ENCODE peak calls at places on chromosomes 11 and 22, in four cellular contexts. One of them, this sample, is unnamed.

GRCh38 chr11:22778642-22779041 is 51.0 kb downstream of the SVIP start:
- DNase-seq in heart right ventricle: no peak
- DNase-seq in brain microvascular endothelial cell: no peak
- DNase-seq in cardiac muscle cell: no peak
- DNase-seq in this sample: no peak

GRCh38 chr22:46612904-46613605 is 7.1 kb upstream of the GRAMD4 start:
- DNase-seq in heart right ventricle: no peak
- DNase-seq in brain microvascular endothelial cell: no peak
- DNase-seq in cardiac muscle cell: peak; percentile 49
- DNase-seq in this sample: no peak

GRCh38 chr22:28899199-28899853 is 16.0 kb downstream of the ZNRF3 start:
- DNase-seq in heart right ventricle: no peak
- DNase-seq in brain microvascular endothelial cell: no peak
- DNase-seq in cardiac muscle cell: no peak
- DNase-seq in this sample: no peak

GRCh38 chr11:100550298-100550697 is 136.8 kb upstream of the ARHGAP42 start:
- DNase-seq in heart right ventricle: no peak
- DNase-seq in brain microvascular endothelial cell: no peak
- DNase-seq in cardiac muscle cell: no peak
- DNase-seq in this sample: no peak

GRCh38 chr11:44290206-44290605 is 19.7 kb downstream of the ALX4 start:
- DNase-seq in heart right ventricle: no peak
- DNase-seq in brain microvascular endothelial cell: no peak
- DNase-seq in cardiac muscle cell: no peak
- DNase-seq in this sample: no peak

GRCh38 chr22:33126881-33127280 is 68.7 kb upstream of the SYN3 start:
- DNase-seq in heart right ventricle: no peak
- DNase-seq in brain microvascular endothelial cell: no peak
- DNase-seq in cardiac muscle cell: peak; percentile 49
- DNase-seq in this sample: no peak

GRCh38 chr11:63761870-63762661 is 6.5 kb downstream of the ZFTA start:
- DNase-seq in heart right ventricle: peak; percentile 35
- DNase-seq in brain microvascular endothelial cell: no peak
- DNase-seq in cardiac muscle cell: peak; percentile 42
- DNase-seq in this sample: no peak

GRCh38 chr11:66478823-66479740 is 1.2 kb upstream of the DPP3 start:
- DNase-seq in heart right ventricle: peak; percentile 40
- DNase-seq in brain microvascular endothelial cell: peak; percentile 33
- DNase-seq in cardiac muscle cell: peak; percentile 24
- DNase-seq in this sample: peak; percentile 62

GRCh38 chr22:42179616-42180015 is 49.0 kb upstream of the CYP2D6 start:
- DNase-seq in heart right ventricle: no peak
- DNase-seq in brain microvascular endothelial cell: peak; percentile 51
- DNase-seq in cardiac muscle cell: no peak
- DNase-seq in this sample: no peak

GRCh38 chr11:68127791-68128681 is 6.8 kb upstream of the CHKA start:
- DNase-seq in heart right ventricle: peak; percentile 70
- DNase-seq in brain microvascular endothelial cell: no peak
- DNase-seq in cardiac muscle cell: peak; percentile 95
- DNase-seq in this sample: no peak

GRCh38 chr11:10900686-10901415 is 43.0 kb upstream of the ZBED5 start:
- DNase-seq in heart right ventricle: no peak
- DNase-seq in brain microvascular endothelial cell: no peak
- DNase-seq in cardiac muscle cell: peak; percentile 19
- DNase-seq in this sample: no peak
- TF ChIP-seq CTCF in heart right ventricle: no peak
- TF ChIP-seq CTCF in brain microvascular endothelial cell: no peak
- TF ChIP-seq CTCF in cardiac muscle cell: no peak
- TF ChIP-seq CTCF in this sample: no peak

GRCh38 chr11:114794048-114794684 is 115.8 kb downstream of the NXPE2 start:
- DNase-seq in heart right ventricle: no peak
- DNase-seq in brain microvascular endothelial cell: no peak
- DNase-seq in cardiac muscle cell: no peak
- DNase-seq in this sample: no peak

GRCh38 chr11:114785820-114786219 is 107.5 kb downstream of the NXPE2 start:
- DNase-seq in heart right ventricle: no peak
- DNase-seq in brain microvascular endothelial cell: no peak
- DNase-seq in cardiac muscle cell: no peak
- DNase-seq in this sample: no peak

GRCh38 chr11:114787126-114787525 is 108.8 kb downstream of the NXPE2 start:
- DNase-seq in heart right ventricle: no peak
- DNase-seq in brain microvascular endothelial cell: no peak
- DNase-seq in cardiac muscle cell: no peak
- DNase-seq in this sample: no peak

DNA sequence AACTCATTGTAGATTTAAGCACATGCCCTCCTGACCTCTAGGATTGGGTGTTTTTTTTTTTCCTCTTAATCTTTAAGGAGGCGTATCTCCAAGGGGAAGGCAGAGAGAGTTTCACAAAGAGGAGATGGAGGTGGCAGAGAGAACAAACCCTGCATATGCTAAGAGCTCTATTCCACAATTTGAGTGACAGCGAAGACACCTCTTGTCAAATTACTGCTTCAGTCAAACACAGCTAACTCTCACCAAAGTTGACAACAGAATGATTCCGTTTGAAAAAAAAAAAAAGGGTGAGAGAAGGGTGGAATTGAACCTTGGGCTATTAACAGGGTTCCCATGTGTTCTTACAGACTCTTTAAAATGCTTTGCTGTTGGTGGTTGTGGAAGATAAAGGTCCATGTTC is 112.6 kb downstream of the NXPE2 start:
- DNase-seq in heart right ventricle: no peak
- DNase-seq in brain microvascular endothelial cell: no peak
- DNase-seq in cardiac muscle cell: no peak
- DNase-seq in this sample: no peak
- TF ChIP-seq CTCF in heart right ventricle: no peak
- TF ChIP-seq CTCF in brain microvascular endothelial cell: no peak
- TF ChIP-seq CTCF in cardiac muscle cell: no peak
- TF ChIP-seq CTCF in this sample: no peak

GRCh38 chr11:34732831-34733230 is 111.9 kb downstream of the EHF start:
- DNase-seq in heart right ventricle: no peak
- DNase-seq in brain microvascular endothelial cell: no peak
- DNase-seq in cardiac muscle cell: no peak
- DNase-seq in this sample: no peak
- TF ChIP-seq CTCF in heart right ventricle: no peak
- TF ChIP-seq CTCF in brain microvascular endothelial cell: no peak
- TF ChIP-seq CTCF in cardiac muscle cell: no peak
- TF ChIP-seq CTCF in this sample: no peak

DNA sequence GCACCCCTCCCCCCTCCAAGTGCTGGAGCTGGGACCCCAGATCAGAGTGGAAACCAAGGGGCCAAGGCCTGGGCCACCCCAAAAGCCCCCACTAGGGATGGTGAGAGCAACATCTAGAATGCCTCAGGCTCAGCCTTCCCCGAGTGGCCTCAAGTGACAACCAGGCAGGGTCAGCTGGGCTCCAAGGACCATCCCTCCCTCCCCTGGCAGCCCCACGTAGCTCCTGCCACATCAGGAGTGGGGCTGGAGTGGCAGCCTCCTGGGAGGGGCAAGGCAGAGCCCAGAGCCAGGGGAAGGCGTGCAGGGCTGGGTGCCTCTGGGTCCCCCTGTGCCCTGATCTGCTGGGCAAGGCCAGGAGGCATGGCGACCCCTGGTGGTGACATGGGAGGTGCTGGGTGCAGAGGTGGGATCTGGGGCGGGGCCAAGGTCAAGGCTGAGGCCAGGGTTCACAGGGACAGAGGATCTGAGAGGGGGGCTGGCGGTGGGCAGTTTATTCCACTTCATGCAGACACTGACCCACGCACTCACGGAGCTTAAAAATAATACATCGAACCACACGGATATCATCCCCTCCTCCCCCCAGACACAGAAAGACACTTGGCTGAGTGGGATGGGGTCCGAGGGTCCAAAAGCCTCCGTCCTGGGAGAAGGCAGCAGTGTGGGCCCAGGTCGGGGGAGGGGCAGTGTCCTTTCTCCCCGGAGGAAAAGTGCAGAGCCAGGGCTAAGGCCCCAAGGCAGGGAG is 15.8 kb upstream of the EHD1 start:
- DNase-seq in heart right ventricle: peak; percentile 92
- DNase-seq in brain microvascular endothelial cell: peak; percentile 39
- DNase-seq in cardiac muscle cell: peak; percentile 90
- DNase-seq in this sample: peak; percentile 78
- TF ChIP-seq CTCF in heart right ventricle: peak; percentile 91
- TF ChIP-seq CTCF in brain microvascular endothelial cell: peak; percentile 95
- TF ChIP-seq CTCF in cardiac muscle cell: peak; percentile 87
- TF ChIP-seq CTCF in this sample: peak; percentile 93

GRCh38 chr22:50289942-50290630 is 17.4 kb downstream of the PLXNB2 start:
- DNase-seq in heart right ventricle: no peak
- DNase-seq in brain microvascular endothelial cell: no peak
- DNase-seq in cardiac muscle cell: no peak
- DNase-seq in this sample: no peak

GRCh38 chr22:50296658-50297490 is 10.6 kb downstream of the PLXNB2 start:
- DNase-seq in heart right ventricle: no peak
- DNase-seq in brain microvascular endothelial cell: no peak
- DNase-seq in cardiac muscle cell: no peak
- DNase-seq in this sample: no peak

GRCh38 chr22:50292643-50293440 is 14.6 kb downstream of the PLXNB2 start:
- DNase-seq in heart right ventricle: no peak
- DNase-seq in brain microvascular endothelial cell: no peak
- DNase-seq in cardiac muscle cell: no peak
- DNase-seq in this sample: no peak

GRCh38 chr22:50294319-50294656 is 13.2 kb downstream of the PLXNB2 start:
- DNase-seq in heart right ventricle: no peak
- DNase-seq in brain microvascular endothelial cell: no peak
- DNase-seq in cardiac muscle cell: no peak
- DNase-seq in this sample: no peak

GRCh38 chr22:50293441-50294318 is 13.8 kb downstream of the PLXNB2 start:
- DNase-seq in heart right ventricle: peak; percentile 71
- DNase-seq in brain microvascular endothelial cell: peak; percentile 53
- DNase-seq in cardiac muscle cell: peak; percentile 87
- DNase-seq in this sample: no peak
- TF ChIP-seq CTCF in heart right ventricle: no peak
- TF ChIP-seq CTCF in brain microvascular endothelial cell: no peak
- TF ChIP-seq CTCF in cardiac muscle cell: no peak
- TF ChIP-seq CTCF in this sample: no peak

DNA sequence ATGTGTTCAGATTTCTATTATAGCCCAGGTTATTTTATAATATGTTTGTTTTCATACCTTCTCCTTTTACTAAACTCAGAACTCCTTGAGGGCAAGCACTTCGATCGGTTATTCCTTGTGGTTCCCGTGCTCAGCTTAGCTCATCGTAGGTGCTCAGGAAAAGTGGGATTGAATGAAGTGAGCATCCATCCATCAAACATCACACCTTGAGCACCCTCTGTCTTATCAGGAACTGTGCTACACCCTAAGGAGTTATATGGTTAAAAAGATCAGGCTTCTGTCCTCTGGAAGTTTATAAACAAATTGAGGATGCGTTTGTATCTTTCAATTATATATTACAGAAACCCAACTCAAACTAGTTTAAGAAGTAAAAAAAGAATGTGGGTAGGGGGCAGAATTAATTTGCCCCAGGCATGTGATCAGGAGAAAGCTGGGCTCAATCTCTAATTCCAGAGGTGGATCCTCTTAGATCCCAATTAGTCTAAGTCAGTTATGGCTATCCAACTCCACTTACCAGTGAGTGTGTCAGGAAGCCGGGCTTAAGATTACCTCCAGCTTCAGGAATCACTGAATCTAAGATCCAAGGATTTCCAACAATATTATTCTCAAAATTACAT is 59.9 kb upstream of the RRAS2 start:
- DNase-seq in heart right ventricle: no peak
- DNase-seq in brain microvascular endothelial cell: no peak
- DNase-seq in cardiac muscle cell: no peak
- DNase-seq in this sample: no peak
- TF ChIP-seq CTCF in heart right ventricle: no peak
- TF ChIP-seq CTCF in brain microvascular endothelial cell: peak; percentile 63
- TF ChIP-seq CTCF in cardiac muscle cell: peak; percentile 28
- TF ChIP-seq CTCF in this sample: no peak

GRCh38 chr11:107014871-107015270 is 3.4 kb downstream of the GUCY1A2 start:
- DNase-seq in heart right ventricle: no peak
- DNase-seq in brain microvascular endothelial cell: no peak
- DNase-seq in cardiac muscle cell: no peak
- DNase-seq in this sample: no peak

GRCh38 chr11:107017104-107017432 is 1.2 kb downstream of the GUCY1A2 start:
- DNase-seq in heart right ventricle: no peak
- DNase-seq in brain microvascular endothelial cell: no peak
- DNase-seq in cardiac muscle cell: no peak
- DNase-seq in this sample: no peak

GRCh38 chr11:107018902-107019493 is 722 bp upstream of the GUCY1A2 start:
- DNase-seq in heart right ventricle: peak; percentile 56
- DNase-seq in brain microvascular endothelial cell: peak; percentile 77
- DNase-seq in cardiac muscle cell: peak; percentile 91
- DNase-seq in this sample: peak; percentile 73

GRCh38 chr11:107018274-107018901 is at the start of gene GUCY1A2:
- DNase-seq in heart right ventricle: peak; percentile 28
- DNase-seq in brain microvascular endothelial cell: no peak
- DNase-seq in cardiac muscle cell: peak; percentile 46
- DNase-seq in this sample: no peak

GRCh38 chr11:107017433-107018227 is 646 bp downstream of the GUCY1A2 start:
- DNase-seq in heart right ventricle: peak; percentile 59
- DNase-seq in brain microvascular endothelial cell: no peak
- DNase-seq in cardiac muscle cell: peak; percentile 73
- DNase-seq in this sample: no peak
- TF ChIP-seq CTCF in heart right ventricle: peak; percentile 48
- TF ChIP-seq CTCF in brain microvascular endothelial cell: peak; percentile 52
- TF ChIP-seq CTCF in cardiac muscle cell: peak; percentile 74
- TF ChIP-seq CTCF in this sample: peak; percentile 73

This sample was measured in right atrium auricular region.